ENCODE peak calls at places on chromosomes 5 and 9, in five cellular contexts. M is PC-3, C is choroid plexus epithelial cell, O is endodermal cell, Q is fibroblast of lung. V is an unnamed sample.

GRCh38 chr5:55030220-55030619 is 6.2 kb downstream of the GZMK start:
- DNase-seq in M (no peak), C (peak; percentile 62), O (peak; percentile 77), Q (no peak), V (no peak)

GRCh38 chr9:18256574-18256973 is 217.4 kb upstream of the ADAMTSL1 start:
- DNase-seq in M (no peak), C (peak; percentile 58), O (no peak), Q (peak; percentile 55), V (no peak)

GRCh38 chr5:132407970-132408369 is 38.5 kb downstream of the SLC22A5 start:
- DNase-seq in M (no peak), C (no peak), O (no peak), Q (no peak), V (no peak)

GRCh38 chr5:118336468-118336867 is 651.9 kb downstream of the DTWD2 start:
- DNase-seq in M (no peak), C (no peak), O (no peak), Q (no peak), V (no peak)

GRCh38 chr5:44862808-44863207 is 54.1 kb downstream of the MRPS30 start:
- DNase-seq in M (peak; percentile 68), C (peak; percentile 33), O (no peak), Q (peak; percentile 49), V (no peak)

GRCh38 chr9:129272348-129273025 is 94.4 kb upstream of the IER5L start:
- DNase-seq in M (no peak), C (no peak), O (peak; percentile 5), Q (no peak), V (no peak)

GRCh38 chr9:114855488-114855887 is 49.6 kb upstream of the TNFSF15 start:
- DNase-seq in M (no peak), C (no peak), O (no peak), Q (no peak), V (no peak)

GRCh38 chr9:90841615-90842014 is 40.0 kb downstream of the SYK start:
- DNase-seq in M (no peak), C (no peak), O (no peak), Q (no peak), V (no peak)

GRCh38 chr5:1010181-1010510 is 1.5 kb downstream of the NKD2 start:
- DNase-seq in M (peak; percentile 13), C (no peak), O (no peak), Q (no peak), V (no peak)

GRCh38 chr9:4721736-4722135 is 19.3 kb downstream of the AK3 start:
- DNase-seq in M (no peak), C (no peak), O (no peak), Q (no peak), V (no peak)

GRCh38 chr9:78021692-78022091 is 9.9 kb downstream of the GNAQ start:
- DNase-seq in M (no peak), C (peak; percentile 70), O (peak; percentile 59), Q (no peak), V (no peak)

GRCh38 chr9:103068666-103069207 is 73.6 kb downstream of the CYLC2 start:
- DNase-seq in M (peak; percentile 8), C (peak; percentile 5), O (no peak), Q (no peak), V (no peak)

GRCh38 chr5:38663276-38663675 is 106.8 kb upstream of the LIFR start:
- DNase-seq in M (no peak), C (peak; percentile 28), O (no peak), Q (no peak), V (no peak)

GRCh38 chr9:113808391-113809191 is 67.5 kb upstream of the ZNF618 start:
- DNase-seq in M (peak; percentile 67), C (peak; percentile 76), O (no peak), Q (peak; percentile 93), V (no peak)

GRCh38 chr9:81851340-81851739 is 76.9 kb upstream of the SPATA31D4 start:
- DNase-seq in M (no peak), C (no peak), O (no peak), Q (no peak), V (no peak)

GRCh38 chr9:106120096-106120495 is 425.8 kb downstream of the TMEM38B start:
- DNase-seq in M (no peak), C (no peak), O (no peak), Q (no peak), V (no peak)

GRCh38 chr5:159947708-159948358 is 31.6 kb downstream of the ADRA1B start:
- DNase-seq in M (no peak), C (no peak), O (no peak), Q (peak; percentile 87), V (no peak)

GRCh38 chr9:132514011-132514744 is 68.2 kb upstream of the BARHL1 start:
- DNase-seq in M (no peak), C (no peak), O (peak; percentile 71), Q (no peak), V (no peak)

GRCh38 chr9:98726735-98727134 is 18.0 kb upstream of the GABBR2 start:
- DNase-seq in M (no peak), C (peak; percentile 62), O (no peak), Q (peak; percentile 57), V (no peak)

GRCh38 chr5:91252916-91253315 is 130.2 kb downstream of the ARRDC3 start:
- DNase-seq in M (no peak), C (no peak), O (no peak), Q (no peak), V (no peak)

GRCh38 chr5:166068547-166069335 is 2222.7 kb upstream of the WWC1 start:
- DNase-seq in M (peak; percentile 44), C (peak; percentile 1), O (no peak), Q (no peak), V (no peak)

GRCh38 chr9:83384214-83384613 is 154.0 kb downstream of the FRMD3 start:
- DNase-seq in M (no peak), C (no peak), O (no peak), Q (no peak), V (no peak)

GRCh38 chr9:83383034-83383433 is 155.2 kb downstream of the FRMD3 start:
- DNase-seq in M (no peak), C (no peak), O (no peak), Q (no peak), V (no peak)

GRCh38 chr9:83385317-83385716 is 152.9 kb downstream of the FRMD3 start:
- DNase-seq in M (no peak), C (no peak), O (no peak), Q (no peak), V (no peak)

GRCh38 chr9:83379045-83379444 is 159.2 kb downstream of the FRMD3 start:
- DNase-seq in M (no peak), C (no peak), O (no peak), Q (no peak), V (no peak)

DNA sequence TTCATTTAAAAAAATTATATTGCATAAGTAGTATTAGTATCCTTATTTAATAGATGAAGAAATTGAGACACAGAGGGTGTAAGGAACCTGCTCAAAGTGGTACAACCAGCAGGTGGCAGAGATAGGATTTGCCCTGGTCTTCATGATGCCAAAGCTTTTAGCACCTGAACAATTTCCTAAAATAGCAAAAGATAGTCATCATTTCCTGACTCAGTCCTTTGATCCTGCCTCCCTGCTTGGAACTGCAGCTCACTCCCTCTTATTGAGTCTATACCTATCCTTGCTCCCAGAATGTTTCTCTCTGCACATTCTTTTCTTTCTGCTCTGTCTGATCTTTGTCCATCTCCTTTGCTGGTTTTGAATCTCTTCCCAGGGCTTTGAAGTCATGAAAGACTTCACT is 155.8 kb downstream of the FRMD3 start:
- DNase-seq in M (no peak), C (no peak), O (no peak), Q (no peak), V (no peak)
- TF ChIP-seq CTCF in M (no peak), C (no peak), O (no peak), Q (no peak), V (no peak)

DNA sequence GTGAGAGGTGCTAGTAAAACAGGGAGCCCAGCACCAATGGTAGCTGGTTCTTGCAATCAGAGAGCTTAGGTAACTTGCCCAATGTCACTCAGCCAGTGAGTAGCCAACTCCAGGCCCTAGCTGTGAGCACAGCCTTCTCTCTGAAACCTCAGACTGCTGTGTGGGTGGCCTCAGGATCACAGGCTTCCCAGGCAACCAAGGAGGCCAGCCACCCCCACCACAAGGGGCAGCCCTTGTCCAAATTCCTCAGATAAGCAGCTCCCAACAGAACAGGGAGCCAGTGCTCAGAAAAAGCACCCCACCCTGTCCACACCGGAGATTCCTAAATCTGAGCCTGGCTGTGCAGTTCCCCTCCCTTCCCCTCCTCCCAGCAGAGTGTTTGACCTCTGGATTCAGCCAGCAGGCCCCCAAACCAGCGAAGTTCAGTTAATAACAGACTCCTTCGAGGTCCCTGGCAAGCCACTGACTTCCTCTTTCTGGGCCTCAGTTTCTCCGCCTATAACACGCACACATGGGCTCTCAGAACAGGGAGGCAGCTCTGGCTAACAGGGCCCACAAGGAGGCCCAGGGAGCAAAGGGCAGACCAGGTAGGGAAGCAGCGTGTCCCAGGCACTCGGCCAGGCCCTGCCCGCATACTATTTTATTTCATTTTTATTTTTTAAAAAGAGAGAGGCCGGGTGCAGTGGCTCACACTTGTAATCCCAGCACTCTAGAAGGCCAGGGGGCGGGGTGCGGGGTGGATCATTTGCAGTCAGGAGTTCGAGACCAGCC is 2.7 kb downstream of the EEIG1 start:
- DNase-seq in M (peak; percentile 36), C (peak; percentile 93), O (peak; percentile 78), Q (peak; percentile 83), V (no peak)
- TF ChIP-seq CTCF in M (peak; percentile 7), C (peak; percentile 11), O (peak; percentile 52), Q (peak; percentile 12), V (no peak)

GRCh38 chr5:11298877-11299276 is 537.8 kb upstream of the DAP start:
- DNase-seq in M (peak; percentile 70), C (no peak), O (no peak), Q (no peak), V (no peak)

GRCh38 chr5:11292648-11293356 is 531.8 kb upstream of the DAP start:
- DNase-seq in M (no peak), C (no peak), O (no peak), Q (no peak), V (no peak)

GRCh38 chr5:11289208-11289607 is 528.2 kb upstream of the DAP start:
- DNase-seq in M (no peak), C (no peak), O (no peak), Q (no peak), V (no peak)

GRCh38 chr5:11289733-11290132 is 528.7 kb upstream of the DAP start:
- DNase-seq in M (no peak), C (no peak), O (peak; percentile 58), Q (no peak), V (no peak)

GRCh38 chr5:11293523-11293922 is 532.5 kb upstream of the DAP start:
- DNase-seq in M (peak; percentile 62), C (no peak), O (no peak), Q (no peak), V (no peak)
- TF ChIP-seq CTCF in M (no peak), C (no peak), O (no peak), Q (no peak), V (no peak)

GRCh38 chr5:154419236-154419635 is 26.6 kb upstream of the SAP30L start:
- DNase-seq in M (no peak), C (no peak), O (no peak), Q (no peak), V (no peak)

GRCh38 chr5:154418344-154418820 is 27.4 kb upstream of the SAP30L start:
- DNase-seq in M (no peak), C (no peak), O (no peak), Q (no peak), V (no peak)

GRCh38 chr5:154422298-154422697 is 23.5 kb upstream of the SAP30L start:
- DNase-seq in M (no peak), C (no peak), O (no peak), Q (no peak), V (no peak)

DNA sequence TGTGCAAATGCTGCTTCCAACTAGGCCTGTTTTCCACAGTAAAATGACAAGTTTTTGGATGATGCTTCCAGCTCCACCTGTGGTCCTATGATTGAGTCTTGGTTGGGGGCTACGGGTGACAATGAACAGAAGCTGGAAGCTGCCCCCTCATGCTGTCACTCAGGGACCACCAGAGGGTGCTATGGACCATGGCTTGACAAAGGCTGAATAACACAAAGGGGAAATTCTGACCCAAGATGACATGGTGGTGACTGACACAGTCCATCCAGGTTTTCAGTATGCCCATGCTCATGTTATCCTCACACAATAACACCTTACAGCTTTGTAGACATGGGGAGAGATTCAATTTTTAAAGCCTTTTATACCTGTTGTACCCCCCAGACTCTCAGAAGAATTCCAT is 23.9 kb upstream of the SAP30L start:
- DNase-seq in M (peak; percentile 31), C (peak; percentile 22), O (peak; percentile 81), Q (peak; percentile 16), V (no peak)
- TF ChIP-seq CTCF in M (peak; percentile 56), C (peak; percentile 67), O (peak; percentile 86), Q (peak; percentile 52), V (peak; percentile 44)

V was measured in D721Med.